ENCODE peak calls at places on chromosomes 1 and 21, in seven cellular contexts. O, G, N, I, H, Y and W are unnamed samples.

GRCh38 chr1:39380036-39380435 is 111.4 kb upstream of the BMP8A start:
- DNase-seq in H (no peak), N (no peak), I (no peak), Y (no peak), G (peak), O (no peak), W (no peak)

GRCh38 chr1:47578026-47578861 is 140.4 kb downstream of the FOXD2 start:
- DNase-seq in N (no peak), Y (no peak), O (peak), G (no peak), H (peak), I (no peak), W (no peak)

GRCh38 chr1:184051485-184052193 is at the start of gene TSEN15:
- DNase-seq in H (peak), O (peak), I (no peak), G (peak), N (peak), Y (peak), W (peak)

GRCh38 chr1:207959141-207959825 is 48.4 kb upstream of the CD34 start:
- DNase-seq in Y (no peak), I (no peak), N (peak), G (peak), O (peak), H (peak), W (no peak)

GRCh38 chr1:35591211-35591610 is 18.1 kb downstream of the TFAP2E start:
- DNase-seq in G (no peak), H (no peak), O (no peak), Y (no peak), I (no peak), N (no peak), W (no peak)

GRCh38 chr1:23657659-23658275 is 33.8 kb upstream of the RPL11 start:
- DNase-seq in H (peak), I (no peak), Y (no peak), G (peak), N (peak), O (peak), W (no peak)

GRCh38 chr1:219798283-219799030 is 129.9 kb downstream of the SLC30A10 start:
- DNase-seq in O (no peak), Y (no peak), N (no peak), H (no peak), I (peak), G (peak), W (no peak)

GRCh38 chr21:44011123-44011773 is 861 bp upstream of the TRAPPC10 start:
- DNase-seq in O (peak), I (no peak), N (peak), Y (no peak), G (no peak), H (no peak), W (no peak)

GRCh38 chr1:87805661-87806376 is 477.1 kb downstream of the LMO4 start:
- DNase-seq in I (no peak), Y (no peak), N (no peak), H (no peak), G (peak), O (no peak), W (no peak)